ENCODE peak calls at places on chromosomes 16 and 17, in five cellular contexts. One of them, this sample, is unnamed.

GRCh38 chr17:74454197-74455024 is 12.0 kb upstream of the CD300A start:
- DNase-seq in cardiac fibroblast: peak; percentile 89
- DNase-seq in GM20000: no peak
- DNase-seq in IMR-90: peak; percentile 29
- DNase-seq in GM18507: no peak
- DNase-seq in this sample: no peak

GRCh38 chr17:46039592-46040186 is 40.6 kb downstream of the STH start:
- DNase-seq in GM20000: no peak
- DNase-seq in GM18507: no peak
- DNase-seq in cardiac fibroblast: no peak
- DNase-seq in IMR-90: no peak
- DNase-seq in this sample: no peak

GRCh38 chr17:44004761-44005526 is 522 bp downstream of the NAGS start:
- DNase-seq in GM20000: no peak
- DNase-seq in GM18507: no peak
- DNase-seq in IMR-90: no peak
- DNase-seq in cardiac fibroblast: no peak
- DNase-seq in this sample: no peak

GRCh38 chr17:82384730-82385429 is 13.3 kb downstream of the UTS2R start:
- DNase-seq in GM18507: no peak
- DNase-seq in GM20000: no peak
- DNase-seq in IMR-90: peak; percentile 41
- DNase-seq in cardiac fibroblast: no peak
- DNase-seq in this sample: peak; percentile 81

GRCh38 chr17:8994319-8994718 is 27.0 kb upstream of the NTN1 start:
- DNase-seq in GM18507: no peak
- DNase-seq in IMR-90: peak; percentile 23
- DNase-seq in cardiac fibroblast: peak; percentile 58
- DNase-seq in GM20000: peak; percentile 62
- DNase-seq in this sample: peak; percentile 66

GRCh38 chr16:49858200-49859129 is 2.6 kb upstream of the ZNF423 start:
- DNase-seq in GM20000: peak; percentile 65
- DNase-seq in IMR-90: no peak
- DNase-seq in GM18507: no peak
- DNase-seq in cardiac fibroblast: peak; percentile 75
- DNase-seq in this sample: peak; percentile 54

GRCh38 chr17:42135664-42136653 is 13.4 kb downstream of the HSPB9 start:
- DNase-seq in IMR-90: peak; percentile 85
- DNase-seq in GM20000: no peak
- DNase-seq in GM18507: no peak
- DNase-seq in cardiac fibroblast: peak; percentile 82
- DNase-seq in this sample: peak; percentile 48

GRCh38 chr16:87968541-87968940 is 17.3 kb downstream of the BANP start:
- DNase-seq in GM18507: no peak
- DNase-seq in GM20000: no peak
- DNase-seq in cardiac fibroblast: peak; percentile 36
- DNase-seq in IMR-90: peak; percentile 93
- DNase-seq in this sample: peak; percentile 81

GRCh38 chr17:8059131-8059530 is 20.3 kb downstream of the ALOX15B start:
- DNase-seq in GM18507: no peak
- DNase-seq in GM20000: no peak
- DNase-seq in cardiac fibroblast: no peak
- DNase-seq in IMR-90: no peak
- DNase-seq in this sample: no peak

GRCh38 chr17:77959216-77959925 is 868 bp downstream of the TNRC6C start:
- DNase-seq in GM18507: no peak
- DNase-seq in GM20000: peak; percentile 35
- DNase-seq in IMR-90: peak; percentile 19
- DNase-seq in cardiac fibroblast: peak; percentile 11
- DNase-seq in this sample: peak; percentile 54

GRCh38 chr17:82787081-82787848 is 35.4 kb downstream of the TBCD start:
- DNase-seq in cardiac fibroblast: no peak
- DNase-seq in GM18507: no peak
- DNase-seq in GM20000: no peak
- DNase-seq in IMR-90: no peak
- DNase-seq in this sample: peak; percentile 94

GRCh38 chr17:31251075-31251474 is 46.0 kb downstream of the OMG start:
- DNase-seq in GM20000: no peak
- DNase-seq in GM18507: no peak
- DNase-seq in cardiac fibroblast: no peak
- DNase-seq in IMR-90: no peak
- DNase-seq in this sample: no peak

GRCh38 chr17:30344283-30345088 is 10.6 kb upstream of the TMIGD1 start:
- DNase-seq in GM20000: no peak
- DNase-seq in cardiac fibroblast: peak; percentile 97
- DNase-seq in IMR-90: peak; percentile 59
- DNase-seq in GM18507: no peak
- DNase-seq in this sample: peak; percentile 36

GRCh38 chr16:1034230-1035065 is 38.1 kb upstream of the SSTR5 start:
- DNase-seq in GM18507: no peak
- DNase-seq in cardiac fibroblast: no peak
- DNase-seq in GM20000: no peak
- DNase-seq in IMR-90: no peak
- DNase-seq in this sample: no peak

GRCh38 chr17:18949566-18949965 is 2.4 kb upstream of the SLC5A10 start:
- DNase-seq in GM20000: no peak
- DNase-seq in IMR-90: peak; percentile 17
- DNase-seq in GM18507: no peak
- DNase-seq in cardiac fibroblast: peak; percentile 80
- DNase-seq in this sample: peak; percentile 2

GRCh38 chr17:34781571-34782108 is 179.6 kb downstream of the CCT6B start:
- DNase-seq in GM18507: no peak
- DNase-seq in GM20000: no peak
- DNase-seq in IMR-90: peak; percentile 7
- DNase-seq in cardiac fibroblast: no peak
- DNase-seq in this sample: peak; percentile 30

This sample was measured in GM03348.